ENCODE peak calls at places on chromosomes 4 and X, in five cellular contexts. G is suprapubic skin, M is tibial nerve, C is K562, W is H1. P is an unnamed sample. For H3K27me3, the result is how much of the 10 kb centered on the place peaks cover.

GRCh38 chr4:150094676-150095075 is 16.4 kb downstream of the DCLK2 start:
- DNase-seq in G (no peak), M (no peak), C (no peak), W (no peak), P (no peak)

GRCh38 chrX:76453737-76454406 is 26.4 kb downstream of the MAGEE1 start:
- DNase-seq in G (no peak), M (no peak), C (no peak), W (no peak), P (no peak)

GRCh38 chrX:5388087-5388486 is 840.6 kb downstream of the NLGN4X start:
- DNase-seq in G (no peak), M (no peak), C (no peak), W (no peak), P (no peak)

GRCh38 chr4:108068422-108068821 is 78.7 kb downstream of the HADH start:
- DNase-seq in G (no peak), M (no peak), C (no peak), W (no peak), P (no peak)

GRCh38 chr4:169305651-169306050 is 34.9 kb upstream of the SH3RF1 start:
- DNase-seq in G (no peak), M (no peak), C (no peak), W (no peak), P (no peak)

GRCh38 chr4:52006887-52007286 is 13.3 kb downstream of the LRRC66 start:
- DNase-seq in G (no peak), M (no peak), C (no peak), W (no peak), P (no peak)

GRCh38 chrX:258291-259040 is 22.7 kb upstream of the PLCXD1 start:
- DNase-seq in G (no peak), M (no peak), C (no peak), W (no peak), P (peak)

GRCh38 chr4:71187399-71188196 is 151.2 kb upstream of the SLC4A4 start:
- DNase-seq in G (no peak), M (no peak), C (no peak), W (no peak), P (peak)

GRCh38 chr4:40227284-40227683 is 30.5 kb downstream of the RHOH start:
- DNase-seq in G (no peak), M (no peak), C (no peak), W (no peak), P (no peak)

GRCh38 chr4:73021634-73022033 is 47.9 kb downstream of the COX18 start:
- DNase-seq in G (no peak), M (no peak), C (peak), W (no peak), P (no peak)

GRCh38 chr4:16717266-16717970 is 181.0 kb downstream of the LDB2 start:
- DNase-seq in G (no peak), M (no peak), C (no peak), W (no peak), P (no peak)

GRCh38 chrX:17596051-17596450 is 141.2 kb upstream of the SCML1 start:
- DNase-seq in G (no peak), M (no peak), C (no peak), W (no peak), P (no peak)

GRCh38 chr4:142379277-142380051 is 466.6 kb downstream of the INPP4B start:
- DNase-seq in G (no peak), M (no peak), C (no peak), W (no peak), P (no peak)

GRCh38 chr4:4519296-4519898 is 22.5 kb downstream of the STX18 start:
- DNase-seq in G (no peak), M (no peak), C (peak), W (no peak), P (no peak)

GRCh38 chr4:161419822-161420221 is 744.0 kb downstream of the FSTL5 start:
- DNase-seq in G (no peak), M (peak), C (no peak), W (no peak), P (no peak)

GRCh38 chr4:6190486-6190885 is 9.9 kb downstream of the JAKMIP1 start:
- DNase-seq in G (no peak), M (no peak), C (no peak), W (no peak), P (no peak)

GRCh38 chr4:6191448-6192130 is 8.8 kb downstream of the JAKMIP1 start:
- DNase-seq in G (no peak), M (no peak), C (no peak), W (no peak), P (peak)

GRCh38 chr4:6194458-6195195 is 5.7 kb downstream of the JAKMIP1 start:
- DNase-seq in G (no peak), M (no peak), C (no peak), W (no peak), P (peak)

GRCh38 chr4:6193399-6193798 is 7.0 kb downstream of the JAKMIP1 start:
- DNase-seq in G (no peak), M (no peak), C (no peak), W (no peak), P (peak)

GRCh38 chr4:6192245-6192644 is 8.1 kb downstream of the JAKMIP1 start:
- DNase-seq in G (no peak), M (no peak), C (peak), W (no peak), P (peak)
- TF ChIP-seq EP300 in G (no peak), M (no peak), C (no peak), W (no peak), P (no peak)

GRCh38 chrX:46236411-46236810 is 308.8 kb downstream of the ZNF674 start:
- DNase-seq in G (no peak), M (no peak), C (no peak), W (no peak), P (no peak)
- H3K27me3 ChIP-seq in G (under half), M (under half), C (under half), W (under half), P (under half)

GRCh38 chr4:185955817-185956542 is 113.0 kb upstream of the TLR3 start:
- DNase-seq in G (no peak), M (no peak), C (no peak), W (no peak), P (no peak)
- TF ChIP-seq EP300 in G (no peak), M (no peak), C (no peak), W (no peak), P (no peak)

GRCh38 chr4:110621839-110622751 is 782 bp downstream of the PITX2 start:
- DNase-seq in G (no peak), M (no peak), C (no peak), W (no peak), P (no peak)
- H3K27me3 ChIP-seq in G (half or more), M (under half), C (half or more), W (half or more), P (half or more)

GRCh38 chr4:123922847-123923246 is 526.3 kb downstream of the SPRY1 start:
- DNase-seq in G (no peak), M (no peak), C (no peak), W (no peak), P (no peak)
- TF ChIP-seq EP300 in G (no peak), M (no peak), C (no peak), W (no peak), P (no peak)

GRCh38 chr4:173508386-173509002 is 21.5 kb downstream of the HAND2 start:
- DNase-seq in G (no peak), M (no peak), C (no peak), W (no peak), P (peak)
- H3K27me3 ChIP-seq in G (half or more), M (under half), C (under half), W (half or more), P (under half)